ENCODE peak calls at places on chromosomes 2 and 18, in nine cellular contexts. One of them, this sample, is unnamed.

GRCh38 chr18:58135170-58135569 is 91.1 kb downstream of the NEDD4L start:
- DNase-seq in right lobe of liver: no peak
- DNase-seq in A549: no peak
- DNase-seq in uterus: no peak
- DNase-seq in body of pancreas: no peak
- DNase-seq in tibial nerve: no peak
- DNase-seq in adrenal gland: no peak
- DNase-seq in H1: no peak
- DNase-seq in stomach: no peak
- DNase-seq in this sample: no peak

GRCh38 chr2:85273732-85274731 is 53.8 kb downstream of the TGOLN2 start:
- DNase-seq in right lobe of liver: no peak
- DNase-seq in A549: peak; percentile 62
- DNase-seq in uterus: peak; percentile 69
- DNase-seq in body of pancreas: no peak
- DNase-seq in tibial nerve: no peak
- DNase-seq in adrenal gland: peak; percentile 29
- DNase-seq in H1: no peak
- DNase-seq in stomach: no peak
- DNase-seq in this sample: no peak

GRCh38 chr2:122706757-122707223 is 951.3 kb downstream of the TSN start:
- DNase-seq in right lobe of liver: peak; percentile 69
- DNase-seq in A549: no peak
- DNase-seq in uterus: no peak
- DNase-seq in body of pancreas: no peak
- DNase-seq in tibial nerve: no peak
- DNase-seq in adrenal gland: no peak
- DNase-seq in H1: no peak
- DNase-seq in stomach: no peak
- DNase-seq in this sample: no peak

GRCh38 chr2:9970386-9971044 is 19.0 kb downstream of the GRHL1 start:
- DNase-seq in right lobe of liver: no peak
- DNase-seq in A549: no peak
- DNase-seq in uterus: no peak
- DNase-seq in body of pancreas: no peak
- DNase-seq in tibial nerve: no peak
- DNase-seq in adrenal gland: no peak
- DNase-seq in H1: no peak
- DNase-seq in stomach: no peak
- DNase-seq in this sample: no peak

GRCh38 chr2:241833101-241833937 is 24.3 kb downstream of the NEU4 start:
- DNase-seq in right lobe of liver: no peak
- DNase-seq in A549: no peak
- DNase-seq in uterus: peak; percentile 60
- DNase-seq in body of pancreas: no peak
- DNase-seq in tibial nerve: no peak
- DNase-seq in adrenal gland: peak; percentile 11
- DNase-seq in H1: no peak
- DNase-seq in stomach: no peak
- DNase-seq in this sample: no peak

GRCh38 chr2:171248205-171248662 is 87.5 kb upstream of the TLK1 start:
- DNase-seq in right lobe of liver: no peak
- DNase-seq in A549: no peak
- DNase-seq in uterus: no peak
- DNase-seq in body of pancreas: no peak
- DNase-seq in tibial nerve: no peak
- DNase-seq in adrenal gland: no peak
- DNase-seq in H1: no peak
- DNase-seq in stomach: no peak
- DNase-seq in this sample: no peak

GRCh38 chr18:27808678-27809077 is 368.3 kb downstream of the CDH2 start:
- DNase-seq in right lobe of liver: no peak
- DNase-seq in A549: no peak
- DNase-seq in uterus: no peak
- DNase-seq in body of pancreas: no peak
- DNase-seq in tibial nerve: no peak
- DNase-seq in adrenal gland: no peak
- DNase-seq in H1: no peak
- DNase-seq in stomach: no peak
- DNase-seq in this sample: no peak

GRCh38 chr2:154952346-154953010 is 254.0 kb downstream of the KCNJ3 start:
- DNase-seq in right lobe of liver: no peak
- DNase-seq in A549: no peak
- DNase-seq in uterus: no peak
- DNase-seq in body of pancreas: no peak
- DNase-seq in tibial nerve: no peak
- DNase-seq in adrenal gland: no peak
- DNase-seq in H1: no peak
- DNase-seq in stomach: no peak
- DNase-seq in this sample: no peak

DNA sequence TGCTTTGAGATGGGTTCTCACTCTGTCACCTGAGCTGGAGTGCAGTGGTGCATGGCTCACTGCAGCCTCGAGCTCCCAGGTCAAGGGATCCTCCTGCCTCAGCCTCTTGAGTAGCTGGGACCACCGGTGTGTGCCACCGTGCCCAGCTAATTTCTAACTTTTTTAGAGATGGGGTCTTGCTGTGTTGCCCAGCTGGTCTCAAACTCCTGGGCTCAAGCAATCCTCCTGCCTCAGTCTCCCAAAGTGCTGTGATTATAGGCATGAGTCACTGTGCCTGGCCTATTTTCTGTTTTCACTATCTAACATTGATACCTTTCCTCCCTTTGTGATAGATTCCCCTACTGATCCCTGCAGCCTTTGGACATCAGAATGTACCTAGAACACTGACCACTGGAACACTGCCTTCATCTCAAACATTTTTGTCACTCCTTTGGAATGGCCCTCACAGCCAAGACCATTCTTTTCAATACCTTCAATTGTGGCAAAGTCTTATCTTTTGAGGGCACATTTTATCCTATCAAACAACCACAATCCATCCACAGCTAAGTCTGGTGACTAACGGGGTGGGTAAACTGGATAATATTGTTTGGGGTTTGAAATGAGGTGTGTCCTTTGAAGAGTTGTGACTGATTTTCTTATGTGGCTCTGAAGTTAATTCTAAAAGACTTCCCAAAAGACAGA is 43.7 kb downstream of the EPAS1 start:
- DNase-seq in right lobe of liver: no peak
- DNase-seq in A549: no peak
- DNase-seq in uterus: no peak
- DNase-seq in body of pancreas: no peak
- DNase-seq in tibial nerve: no peak
- DNase-seq in adrenal gland: no peak
- DNase-seq in H1: no peak
- DNase-seq in stomach: no peak
- DNase-seq in this sample: no peak
- H3K4me1 ChIP-seq in right lobe of liver: peaks cover 76% of the 10 kb centered on the region
- H3K4me1 ChIP-seq in A549: peaks cover 77% of the 10 kb centered on the region
- H3K4me1 ChIP-seq in uterus: peaks cover 5% of the 10 kb centered on the region
- H3K4me1 ChIP-seq in body of pancreas: peaks cover 49% of the 10 kb centered on the region
- H3K4me1 ChIP-seq in tibial nerve: peaks cover 15% of the 10 kb centered on the region
- H3K4me1 ChIP-seq in adrenal gland: peaks cover 59% of the 10 kb centered on the region
- H3K4me1 ChIP-seq in H1: peaks cover 4% of the 10 kb centered on the region
- H3K4me1 ChIP-seq in stomach: peaks cover 37% of the 10 kb centered on the region
- H3K4me1 ChIP-seq in this sample: peaks cover 87% of the 10 kb centered on the region

GRCh38 chr18:35239314-35239713 is 1.5 kb upstream of the ZNF397 start:
- DNase-seq in right lobe of liver: no peak
- DNase-seq in A549: no peak
- DNase-seq in uterus: no peak
- DNase-seq in body of pancreas: no peak
- DNase-seq in tibial nerve: no peak
- DNase-seq in adrenal gland: no peak
- DNase-seq in H1: no peak
- DNase-seq in stomach: no peak
- DNase-seq in this sample: no peak

GRCh38 chr18:35244671-35245070 is 3.8 kb downstream of the ZNF397 start:
- DNase-seq in right lobe of liver: no peak
- DNase-seq in A549: no peak
- DNase-seq in uterus: no peak
- DNase-seq in body of pancreas: no peak
- DNase-seq in tibial nerve: no peak
- DNase-seq in adrenal gland: no peak
- DNase-seq in H1: no peak
- DNase-seq in stomach: no peak
- DNase-seq in this sample: no peak

GRCh38 chr18:35242426-35242825 is 1.6 kb downstream of the ZNF397 start:
- DNase-seq in right lobe of liver: no peak
- DNase-seq in A549: no peak
- DNase-seq in uterus: no peak
- DNase-seq in body of pancreas: no peak
- DNase-seq in tibial nerve: no peak
- DNase-seq in adrenal gland: no peak
- DNase-seq in H1: no peak
- DNase-seq in stomach: no peak
- DNase-seq in this sample: no peak

GRCh38 chr18:35241523-35241804 is 630 bp downstream of the ZNF397 start:
- DNase-seq in right lobe of liver: no peak
- DNase-seq in A549: no peak
- DNase-seq in uterus: no peak
- DNase-seq in body of pancreas: no peak
- DNase-seq in tibial nerve: no peak
- DNase-seq in adrenal gland: no peak
- DNase-seq in H1: no peak
- DNase-seq in stomach: no peak
- DNase-seq in this sample: no peak

DNA sequence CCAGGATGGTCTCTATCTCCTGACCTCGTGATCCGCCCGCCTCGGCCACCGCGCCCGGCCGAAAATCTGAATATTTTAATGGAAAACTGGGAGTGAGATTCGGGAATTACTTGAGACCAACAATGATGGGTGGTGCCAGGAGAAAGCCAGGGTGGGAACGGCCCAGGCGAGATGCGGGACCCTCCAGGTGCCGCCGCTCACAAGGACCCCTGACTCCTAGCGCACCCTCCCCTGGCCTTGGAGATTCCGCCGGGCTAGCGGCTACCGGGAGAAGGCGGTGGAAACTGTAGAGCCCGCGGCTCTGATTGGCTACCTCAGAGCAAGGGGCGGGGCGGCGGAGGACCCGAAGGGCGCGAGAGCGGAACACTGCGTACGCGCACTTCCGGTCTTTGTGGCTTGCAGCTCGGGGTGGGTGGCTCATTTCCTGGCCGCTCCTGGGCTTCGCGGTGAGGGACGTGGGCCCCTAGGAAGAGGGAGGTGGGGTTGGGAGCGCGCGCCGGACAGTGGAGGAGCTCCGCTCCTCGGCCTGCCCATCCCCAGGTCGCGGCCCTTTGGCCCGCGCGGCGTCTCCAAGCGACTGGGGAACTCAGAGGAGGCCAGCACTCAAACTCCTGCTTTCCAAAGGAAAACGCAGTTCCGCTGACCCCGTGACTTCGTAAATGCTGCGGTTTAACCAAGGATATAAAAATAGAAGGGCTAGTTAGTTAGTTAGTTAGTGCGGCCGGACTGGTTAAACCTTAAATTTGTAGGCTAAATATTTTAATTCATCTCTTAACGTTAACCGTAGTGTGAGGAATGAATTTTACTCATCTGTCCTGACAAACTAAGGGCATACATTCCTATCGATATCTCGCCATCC is at the start of gene ZNF397:
- DNase-seq in right lobe of liver: peak; percentile 98
- DNase-seq in A549: peak; percentile 94
- DNase-seq in uterus: peak; percentile 98
- DNase-seq in body of pancreas: peak; percentile 97
- DNase-seq in tibial nerve: peak; percentile 97
- DNase-seq in adrenal gland: peak; percentile 99
- DNase-seq in H1: peak; percentile 90
- DNase-seq in stomach: peak; percentile 98
- DNase-seq in this sample: peak; percentile 100
- TF ChIP-seq POLR2A in right lobe of liver: peak; percentile 98
- TF ChIP-seq POLR2A in A549: peak; percentile 53
- TF ChIP-seq POLR2A in uterus: peak; percentile 97
- TF ChIP-seq POLR2A in body of pancreas: peak; percentile 84
- TF ChIP-seq POLR2A in tibial nerve: peak; percentile 98
- TF ChIP-seq POLR2A in adrenal gland: peak; percentile 99
- TF ChIP-seq POLR2A in H1: peak; percentile 95
- TF ChIP-seq POLR2A in stomach: peak; percentile 95
- TF ChIP-seq POLR2A in this sample: peak; percentile 92

GRCh38 chr2:235639387-235639786 is 145.5 kb downstream of the AGAP1 start:
- DNase-seq in right lobe of liver: no peak
- DNase-seq in A549: peak; percentile 39
- DNase-seq in uterus: peak; percentile 85
- DNase-seq in body of pancreas: peak; percentile 35
- DNase-seq in tibial nerve: peak; percentile 87
- DNase-seq in adrenal gland: peak; percentile 46
- DNase-seq in H1: no peak
- DNase-seq in stomach: no peak
- DNase-seq in this sample: no peak
- H3K4me1 ChIP-seq in right lobe of liver: no peaks in the 10 kb centered on the region
- H3K4me1 ChIP-seq in A549: peaks cover 7% of the 10 kb centered on the region
- H3K4me1 ChIP-seq in uterus: peaks cover 4% of the 10 kb centered on the region
- H3K4me1 ChIP-seq in body of pancreas: peaks cover 8% of the 10 kb centered on the region
- H3K4me1 ChIP-seq in tibial nerve: peaks cover 34% of the 10 kb centered on the region
- H3K4me1 ChIP-seq in adrenal gland: peaks cover 39% of the 10 kb centered on the region
- H3K4me1 ChIP-seq in H1: peaks cover 17% of the 10 kb centered on the region
- H3K4me1 ChIP-seq in stomach: peaks cover 17% of the 10 kb centered on the region
- H3K4me1 ChIP-seq in this sample: no peaks in the 10 kb centered on the region

GRCh38 chr18:24138281-24138883 is 480 bp upstream of the CABYR start:
- DNase-seq in right lobe of liver: no peak
- DNase-seq in A549: no peak
- DNase-seq in uterus: no peak
- DNase-seq in body of pancreas: no peak
- DNase-seq in tibial nerve: no peak
- DNase-seq in adrenal gland: no peak
- DNase-seq in H1: no peak
- DNase-seq in stomach: no peak
- DNase-seq in this sample: no peak

GRCh38 chr18:24136967-24137373 is 1.9 kb upstream of the CABYR start:
- DNase-seq in right lobe of liver: no peak
- DNase-seq in A549: peak; percentile 39
- DNase-seq in uterus: no peak
- DNase-seq in body of pancreas: no peak
- DNase-seq in tibial nerve: no peak
- DNase-seq in adrenal gland: no peak
- DNase-seq in H1: no peak
- DNase-seq in stomach: no peak
- DNase-seq in this sample: no peak

GRCh38 chr18:24140697-24141096 is 1.8 kb downstream of the CABYR start:
- DNase-seq in right lobe of liver: no peak
- DNase-seq in A549: no peak
- DNase-seq in uterus: no peak
- DNase-seq in body of pancreas: no peak
- DNase-seq in tibial nerve: no peak
- DNase-seq in adrenal gland: no peak
- DNase-seq in H1: no peak
- DNase-seq in stomach: no peak
- DNase-seq in this sample: no peak

GRCh38 chr18:24142376-24142775 is 3.5 kb downstream of the CABYR start:
- DNase-seq in right lobe of liver: no peak
- DNase-seq in A549: no peak
- DNase-seq in uterus: no peak
- DNase-seq in body of pancreas: no peak
- DNase-seq in tibial nerve: no peak
- DNase-seq in adrenal gland: no peak
- DNase-seq in H1: no peak
- DNase-seq in stomach: no peak
- DNase-seq in this sample: no peak

DNA sequence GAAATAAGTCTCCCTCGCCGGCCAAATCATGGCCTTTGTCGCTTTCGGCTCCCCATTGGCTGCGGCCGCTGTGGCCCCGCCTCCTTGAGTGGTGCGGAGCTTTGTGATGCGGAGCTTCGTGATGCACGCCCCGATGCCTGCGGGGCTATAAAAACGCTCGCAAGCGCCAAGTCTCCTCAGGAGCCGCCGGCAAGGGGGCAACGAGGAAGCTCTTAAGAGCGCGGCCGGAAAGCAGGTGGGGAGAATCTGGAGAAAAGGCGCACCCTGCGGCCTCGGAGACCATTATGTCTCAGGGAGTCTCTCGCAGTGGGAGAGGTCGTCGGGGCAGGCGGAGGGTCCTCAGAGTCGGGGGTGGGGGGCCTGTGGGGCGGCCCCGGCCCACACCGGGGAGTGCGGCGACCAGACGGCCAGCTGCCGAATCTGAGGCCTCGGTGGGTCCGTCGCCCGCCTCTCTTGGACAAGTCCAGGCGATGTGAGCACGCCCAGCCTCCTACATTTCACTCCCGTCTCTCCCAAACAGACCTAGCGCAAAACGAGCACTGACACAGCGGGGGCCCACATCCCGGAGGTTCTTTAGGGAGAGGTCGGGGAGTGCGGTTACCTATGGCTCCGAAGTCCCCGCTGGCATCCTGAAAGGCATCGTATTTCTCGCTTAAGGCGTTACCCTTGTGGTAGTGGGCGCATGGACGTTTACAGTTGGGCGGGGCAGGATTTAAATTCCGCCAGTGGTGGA is at the start of gene CABYR:
- DNase-seq in right lobe of liver: peak; percentile 67
- DNase-seq in A549: peak; percentile 91
- DNase-seq in uterus: peak; percentile 69
- DNase-seq in body of pancreas: peak; percentile 56
- DNase-seq in tibial nerve: peak; percentile 41
- DNase-seq in adrenal gland: peak; percentile 81
- DNase-seq in H1: peak; percentile 93
- DNase-seq in stomach: peak; percentile 65
- DNase-seq in this sample: peak; percentile 90
- TF ChIP-seq POLR2A in right lobe of liver: peak; percentile 56
- TF ChIP-seq POLR2A in A549: peak; percentile 98
- TF ChIP-seq POLR2A in uterus: peak; percentile 61
- TF ChIP-seq POLR2A in body of pancreas: no peak
- TF ChIP-seq POLR2A in tibial nerve: no peak
- TF ChIP-seq POLR2A in adrenal gland: peak; percentile 79
- TF ChIP-seq POLR2A in H1: peak; percentile 100
- TF ChIP-seq POLR2A in stomach: no peak
- TF ChIP-seq POLR2A in this sample: peak; percentile 25